ENCODE peak calls at places on chromosome 18, in five cellular contexts. E, N, Z, M and O are unnamed samples.

GRCh38 chr18:5029622-5030021 is 167.4 kb downstream of the AKAIN1 start:
- DNase-seq in E (no peak), N (no peak), Z (no peak), M (no peak), O (no peak)

GRCh38 chr18:2536063-2536462 is 35.2 kb downstream of the METTL4 start:
- DNase-seq in E (no peak), N (no peak), Z (no peak), M (no peak), O (no peak)

GRCh38 chr18:48003426-48004349 is 73.2 kb upstream of the SMAD2 start:
- DNase-seq in E (no peak), N (peak), Z (no peak), M (no peak), O (peak)

GRCh38 chr18:40841473-40841872 is 1113.6 kb upstream of the PIK3C3 start:
- DNase-seq in E (no peak), N (no peak), Z (no peak), M (no peak), O (no peak)

GRCh38 chr18:23357992-23358594 is 95.0 kb upstream of the RIOK3 start:
- DNase-seq in E (peak), N (no peak), Z (peak), M (no peak), O (peak)

GRCh38 chr18:22434973-22435608 is 17.4 kb upstream of the CTAGE1 start:
- DNase-seq in E (no peak), N (no peak), Z (no peak), M (no peak), O (no peak)

GRCh38 chr18:14919666-14920065 is 171.7 kb downstream of the ANKRD30B start:
- DNase-seq in E (no peak), N (no peak), Z (no peak), M (peak), O (peak)

GRCh38 chr18:58222439-58223125 is 178.6 kb downstream of the NEDD4L start:
- DNase-seq in E (no peak), N (no peak), Z (no peak), M (no peak), O (no peak)

GRCh38 chr18:73688851-73689659 is 458.6 kb downstream of the FBXO15 start:
- DNase-seq in E (no peak), N (no peak), Z (no peak), M (no peak), O (no peak)

GRCh38 chr18:12722731-12723130 is 19.9 kb downstream of the PSMG2 start:
- DNase-seq in E (no peak), N (no peak), Z (no peak), M (no peak), O (no peak)

GRCh38 chr18:8966819-8967218 is 135.7 kb upstream of the NDUFV2 start:
- DNase-seq in E (no peak), N (no peak), Z (no peak), M (no peak), O (no peak)

GRCh38 chr18:32930695-32931301 is 158.0 kb upstream of the KLHL14 start:
- DNase-seq in E (no peak), N (peak), Z (no peak), M (peak), O (no peak)

GRCh38 chr18:61890344-61890743 is 2.5 kb downstream of the RNF152 start:
- DNase-seq in E (no peak), N (no peak), Z (no peak), M (no peak), O (no peak)

GRCh38 chr18:57519668-57520424 is 66.7 kb downstream of the FECH start:
- DNase-seq in E (no peak), N (no peak), Z (no peak), M (no peak), O (no peak)

GRCh38 chr18:666177-666576 is 8.7 kb downstream of the TYMS start:
- DNase-seq in E (no peak), N (no peak), Z (no peak), M (no peak), O (no peak)

GRCh38 chr18:41642756-41643155 is 312.3 kb upstream of the PIK3C3 start:
- DNase-seq in E (no peak), N (no peak), Z (no peak), M (no peak), O (no peak)

GRCh38 chr18:39681061-39681460 is 2115.5 kb upstream of the CELF4 start:
- DNase-seq in E (no peak), N (no peak), Z (no peak), M (no peak), O (no peak)

GRCh38 chr18:52341617-52342381 is 1.8 kb downstream of the DCC start:
- DNase-seq in E (no peak), N (no peak), Z (no peak), M (no peak), O (no peak)

GRCh38 chr18:74116628-74117554 is 30.7 kb downstream of the FBXO15 start:
- DNase-seq in E (no peak), N (no peak), Z (no peak), M (peak), O (peak)

GRCh38 chr18:41396861-41397260 is 558.2 kb upstream of the PIK3C3 start:
- DNase-seq in E (no peak), N (no peak), Z (no peak), M (no peak), O (no peak)

GRCh38 chr18:54181856-54182612 is 42.4 kb downstream of the MBD2 start:
- DNase-seq in E (no peak), N (no peak), Z (no peak), M (no peak), O (no peak)

GRCh38 chr18:44453505-44453904 is 227.2 kb upstream of the SETBP1 start:
- DNase-seq in E (no peak), N (no peak), Z (no peak), M (no peak), O (no peak)

GRCh38 chr18:26386002-26386401 is 159.8 kb downstream of the TAF4B start:
- DNase-seq in E (no peak), N (no peak), Z (no peak), M (peak), O (no peak)

GRCh38 chr18:57749604-57749970 is 53.5 kb downstream of the ATP8B1 start:
- DNase-seq in E (no peak), N (no peak), Z (no peak), M (no peak), O (no peak)

DNA sequence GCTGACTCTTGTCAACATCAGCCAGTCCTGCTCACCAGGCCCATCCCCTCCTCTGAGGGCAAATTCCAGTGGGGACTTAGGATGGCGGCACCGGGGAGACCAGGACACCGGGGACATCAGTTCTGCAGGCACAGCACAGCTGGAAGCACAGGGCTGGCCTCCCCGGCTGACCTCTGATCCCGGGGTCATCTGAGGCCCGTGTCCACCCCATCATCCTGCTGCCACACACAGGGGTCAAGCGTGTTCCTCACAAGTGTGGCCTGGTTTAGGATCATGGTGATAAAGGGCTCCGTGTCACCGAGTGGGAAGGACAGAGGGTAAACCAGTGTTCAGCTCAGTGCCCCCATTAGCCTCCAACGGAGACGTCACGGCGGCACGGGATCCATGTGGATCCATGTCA is 58.1 kb upstream of the CTDP1 start:
- DNase-seq in E (no peak), N (no peak), Z (no peak), M (no peak), O (no peak)
- H3K27ac ChIP-seq in E (no peak), N (no peak), Z (no peak), M (no peak), O (no peak)

DNA sequence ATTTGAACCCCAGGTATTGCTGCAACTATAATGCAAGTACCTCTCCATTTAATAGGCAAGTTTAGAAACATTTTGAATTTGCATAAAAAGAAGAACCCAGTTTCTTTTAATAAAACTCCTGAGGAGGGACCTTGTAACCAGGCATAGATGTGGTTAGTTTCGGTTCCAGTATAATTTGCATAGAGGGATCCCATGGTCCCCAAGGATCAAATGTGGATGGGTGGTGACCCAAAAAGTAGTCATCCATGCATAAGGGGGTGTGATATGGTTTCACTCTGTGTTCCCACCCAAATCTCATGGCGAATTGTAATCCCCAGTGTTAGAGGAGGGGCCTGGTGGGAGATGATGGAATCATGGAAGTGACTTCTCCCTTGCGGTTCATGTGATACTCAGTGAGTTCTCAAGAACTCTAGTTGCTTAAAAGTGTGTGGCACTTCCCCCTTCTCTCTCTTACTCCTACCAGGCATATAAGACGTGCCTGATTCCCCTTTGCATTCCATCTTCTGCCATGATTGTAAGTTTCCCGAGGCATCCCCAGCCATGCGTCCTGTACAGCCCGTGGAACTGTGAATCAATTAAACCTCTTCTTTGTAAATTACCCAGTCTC is 40.2 kb upstream of the SKA1 start:
- DNase-seq in E (no peak), N (no peak), Z (no peak), M (no peak), O (no peak)
- TF ChIP-seq EP300 in E (no peak), N (no peak), Z (no peak), M (no peak), O (no peak)

DNA sequence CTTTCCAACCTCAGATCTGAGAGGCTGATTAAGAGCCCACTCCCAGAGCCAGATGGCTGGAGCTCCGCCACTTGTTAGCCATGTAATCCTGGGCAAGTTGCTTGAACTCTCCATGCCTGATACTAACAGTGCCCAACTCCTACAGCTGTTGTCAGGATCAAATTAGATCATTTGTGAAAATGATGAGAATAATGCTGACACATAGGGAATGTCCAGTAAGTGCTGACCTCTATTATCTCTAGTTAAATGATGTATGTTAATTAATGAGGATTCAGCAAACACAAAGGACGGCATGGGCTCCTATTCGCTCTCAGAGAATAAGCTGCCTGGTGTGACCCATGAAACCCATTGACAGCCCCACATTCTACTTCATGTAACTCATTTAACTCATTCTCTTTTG is 46.6 kb upstream of the SLC14A1 start:
- DNase-seq in E (no peak), N (no peak), Z (no peak), M (no peak), O (no peak)
- H3K27ac ChIP-seq in E (no peak), N (no peak), Z (no peak), M (no peak), O (no peak)

GRCh38 chr18:77096031-77096371 is 36.6 kb downstream of the MBP start:
- DNase-seq in E (no peak), N (no peak), Z (no peak), M (no peak), O (no peak)
- TF ChIP-seq EP300 in E (no peak), N (no peak), Z (no peak), M (no peak), O (no peak)

GRCh38 chr18:49747876-49748275 is 65.5 kb downstream of the ACAA2 start:
- DNase-seq in E (no peak), N (no peak), Z (no peak), M (no peak), O (no peak)

GRCh38 chr18:49745051-49746014 is 68.0 kb downstream of the ACAA2 start:
- DNase-seq in E (no peak), N (no peak), Z (no peak), M (no peak), O (no peak)

GRCh38 chr18:49743296-49743567 is 70.1 kb downstream of the ACAA2 start:
- DNase-seq in E (no peak), N (no peak), Z (no peak), M (no peak), O (no peak)

GRCh38 chr18:49742563-49743295 is 70.6 kb downstream of the ACAA2 start:
- DNase-seq in E (no peak), N (no peak), Z (no peak), M (no peak), O (no peak)

GRCh38 chr18:49744395-49744987 is 68.8 kb downstream of the ACAA2 start:
- DNase-seq in E (no peak), N (no peak), Z (no peak), M (no peak), O (no peak)
- H3K27ac ChIP-seq in E (no peak), N (no peak), Z (no peak), M (no peak), O (no peak)